ENCODE peak calls at places on chromosomes 6 and 20, in ten cellular contexts. K is K562, R is ovary, B is sigmoid colon, F is PC-9, E is DND-41, Q is esophagus squamous epithelium, N is pancreas, L is adrenal gland, M is left ventricle myocardium inferior. P is an unnamed sample. For H3K4me1, the result is how much of the 10 kb centered on the place peaks cover.

GRCh38 chr20:38685853-38686473 is 38.3 kb upstream of the SLC32A1 start:
- DNase-seq in K (peak), R (no peak), B (no peak), F (no peak), E (peak), Q (no peak), N (no peak), L (peak), M (peak), P (peak)

GRCh38 chr6:130575971-130576370 is 210.2 kb downstream of the TMEM200A start:
- DNase-seq in K (no peak), R (no peak), B (no peak), F (no peak), E (peak), Q (no peak), N (no peak), L (no peak), M (no peak), P (peak)

GRCh38 chr6:43725643-43726580 is 38.3 kb upstream of the MRPS18A start:
- DNase-seq in K (no peak), R (no peak), B (peak), F (no peak), E (no peak), Q (no peak), N (no peak), L (no peak), M (no peak), P (no peak)

GRCh38 chr6:43747734-43748133 is 22.3 kb upstream of the VEGFA start:
- DNase-seq in K (no peak), R (no peak), B (peak), F (no peak), E (no peak), Q (no peak), N (no peak), L (peak), M (no peak), P (no peak)

GRCh38 chr20:10536531-10536930 is 101.4 kb downstream of the SLX4IP start:
- DNase-seq in K (no peak), R (no peak), B (no peak), F (peak), E (peak), Q (no peak), N (peak), L (peak), M (no peak), P (no peak)

GRCh38 chr6:11711644-11711993 is 67.0 kb downstream of the ADTRP start:
- DNase-seq in K (no peak), R (no peak), B (no peak), F (no peak), E (no peak), Q (no peak), N (no peak), L (no peak), M (no peak), P (peak)

GRCh38 chr6:168559574-168560098 is 118.7 kb downstream of the SMOC2 start:
- DNase-seq in K (no peak), R (no peak), B (no peak), F (no peak), E (no peak), Q (no peak), N (no peak), L (no peak), M (no peak), P (no peak)

GRCh38 chr6:112357801-112358200 is 10.7 kb downstream of the RFPL4B start:
- DNase-seq in K (no peak), R (no peak), B (no peak), F (no peak), E (no peak), Q (no peak), N (no peak), L (no peak), M (no peak), P (no peak)

GRCh38 chr6:51118754-51119153 is 300.1 kb downstream of the TFAP2B start:
- DNase-seq in K (no peak), R (no peak), B (no peak), F (no peak), E (no peak), Q (no peak), N (no peak), L (no peak), M (no peak), P (no peak)

GRCh38 chr6:166830185-166830890 is 126.0 kb downstream of the RNASET2 start:
- DNase-seq in K (no peak), R (no peak), B (no peak), F (no peak), E (no peak), Q (no peak), N (no peak), L (no peak), M (no peak), P (no peak)

GRCh38 chr6:158789115-158789917 is 29.9 kb downstream of the EZR start:
- DNase-seq in K (no peak), R (no peak), B (no peak), F (no peak), E (peak), Q (no peak), N (no peak), L (no peak), M (no peak), P (peak)

GRCh38 chr6:52503853-52504777 is 72.7 kb downstream of the TRAM2 start:
- DNase-seq in K (peak), R (no peak), B (peak), F (peak), E (no peak), Q (peak), N (peak), L (peak), M (peak), P (no peak)

GRCh38 chr20:10419550-10420133 is 14.4 kb downstream of the MKKS start:
- DNase-seq in K (no peak), R (no peak), B (no peak), F (peak), E (no peak), Q (no peak), N (no peak), L (no peak), M (no peak), P (no peak)

GRCh38 chr6:2116496-2116895 is 128.9 kb downstream of the GMDS start:
- DNase-seq in K (no peak), R (no peak), B (no peak), F (no peak), E (no peak), Q (no peak), N (no peak), L (no peak), M (no peak), P (no peak)

GRCh38 chr6:164845773-164846172 is 463.6 kb downstream of the C6orf118 start:
- DNase-seq in K (no peak), R (no peak), B (no peak), F (no peak), E (no peak), Q (no peak), N (no peak), L (no peak), M (no peak), P (no peak)

GRCh38 chr6:40715501-40716403 is 128.6 kb upstream of the LRFN2 start:
- DNase-seq in K (peak), R (no peak), B (no peak), F (no peak), E (no peak), Q (no peak), N (no peak), L (no peak), M (peak), P (no peak)

GRCh38 chr6:82331031-82331773 is 32.4 kb upstream of the TPBG start:
- DNase-seq in K (no peak), R (no peak), B (no peak), F (peak), E (no peak), Q (no peak), N (no peak), L (no peak), M (no peak), P (no peak)

GRCh38 chr6:72554203-72554564 is 67.7 kb upstream of the KCNQ5 start:
- DNase-seq in K (no peak), R (no peak), B (no peak), F (no peak), E (no peak), Q (no peak), N (no peak), L (no peak), M (no peak), P (no peak)

GRCh38 chr6:136959471-136959891 is 37.4 kb downstream of the SLC35D3 start:
- DNase-seq in K (no peak), R (no peak), B (no peak), F (no peak), E (no peak), Q (no peak), N (peak), L (no peak), M (no peak), P (no peak)

GRCh38 chr6:27332692-27333641 is 20.9 kb upstream of the POM121L2 start:
- DNase-seq in K (peak), R (peak), B (no peak), F (peak), E (no peak), Q (no peak), N (no peak), L (no peak), M (no peak), P (peak)

GRCh38 chr6:37174515-37175331 is 4.8 kb downstream of the PIM1 start:
- DNase-seq in K (no peak), R (no peak), B (no peak), F (no peak), E (peak), Q (no peak), N (no peak), L (no peak), M (no peak), P (no peak)

GRCh38 chr20:13294522-13294921 is 73.4 kb downstream of the ISM1 start:
- DNase-seq in K (no peak), R (no peak), B (no peak), F (no peak), E (no peak), Q (no peak), N (no peak), L (no peak), M (no peak), P (no peak)

GRCh38 chr6:143583542-143584330 is 72.2 kb upstream of the FUCA2 start:
- DNase-seq in K (no peak), R (no peak), B (no peak), F (no peak), E (no peak), Q (no peak), N (no peak), L (no peak), M (no peak), P (no peak)
- H3K27ac ChIP-seq in K (no peak), R (no peak), B (no peak), F (no peak), E (no peak), Q (no peak), N (no peak), L (no peak), M (no peak), P (no peak)

DNA sequence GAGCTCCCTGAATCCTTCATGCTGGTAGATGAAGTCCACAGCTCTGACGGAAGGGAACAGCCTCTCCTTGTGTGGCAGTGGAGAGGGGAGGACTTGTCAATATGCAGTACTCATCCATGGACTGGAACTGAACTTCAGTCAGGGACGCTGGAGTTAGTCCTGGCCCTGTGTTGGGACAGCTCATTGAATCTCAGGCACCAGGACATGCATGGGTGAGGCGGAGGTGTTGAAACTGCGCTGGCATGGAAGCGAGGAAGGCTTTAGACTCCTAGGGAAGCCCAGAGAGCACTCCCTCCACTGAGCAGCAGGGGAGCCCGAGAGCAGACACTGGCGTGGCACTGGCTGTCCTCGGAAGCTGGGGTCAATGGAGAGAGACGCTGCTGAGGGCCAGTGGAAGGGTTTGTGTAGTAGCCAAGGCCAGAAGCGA is 161.3 kb upstream of the GGTLC1 start:
- DNase-seq in K (peak), R (no peak), B (no peak), F (no peak), E (no peak), Q (no peak), N (peak), L (peak), M (peak), P (no peak)
- H3K4me1 ChIP-seq in K (under half), R (under half), B (under half), F (under half), E (under half), Q (under half), N (under half), L (under half), M (under half), P (under half)

GRCh38 chr20:44521484-44522481 is at the start of gene SERINC3:
- DNase-seq in K (peak), R (peak), B (peak), F (peak), E (peak), Q (peak), N (peak), L (peak), M (peak), P (peak)
- TF ChIP-seq CTCF in K (no peak), R (no peak), B (no peak), F (peak), E (peak), Q (no peak), N (no peak), L (no peak), M (no peak), P (no peak)

DNA sequence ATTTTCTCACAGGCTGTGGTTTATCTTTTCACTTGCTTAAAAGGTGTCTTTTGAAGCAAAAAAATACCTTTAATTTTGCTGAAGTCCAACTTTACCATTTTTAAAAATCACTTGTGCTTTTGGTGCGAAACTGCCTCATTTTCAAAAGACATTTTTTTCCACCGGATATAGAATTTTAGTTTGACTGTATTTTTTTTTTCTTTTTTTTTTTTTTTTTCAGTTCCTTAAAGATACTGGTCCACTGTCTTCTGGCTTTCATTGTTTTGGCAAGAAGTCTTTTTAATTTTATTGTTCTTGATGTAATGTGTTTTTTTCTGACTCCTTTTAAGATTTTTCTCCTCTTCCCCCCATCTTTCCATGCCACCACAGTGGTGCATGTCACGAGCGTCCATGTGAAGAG is 198.2 kb downstream of the ARID1B start:
- DNase-seq in K (no peak), R (no peak), B (no peak), F (no peak), E (no peak), Q (no peak), N (no peak), L (no peak), M (no peak), P (no peak)
- H3K27ac ChIP-seq in K (no peak), R (no peak), B (no peak), F (no peak), E (no peak), Q (no peak), N (no peak), L (no peak), M (no peak), P (no peak)

GRCh38 chr6:149859368-149859767 is 4.8 kb downstream of the LRP11 start:
- DNase-seq in K (no peak), R (no peak), B (no peak), F (peak), E (no peak), Q (no peak), N (no peak), L (no peak), M (no peak), P (no peak)

GRCh38 chr6:149860513-149860833 is 3.7 kb downstream of the LRP11 start:
- DNase-seq in K (no peak), R (no peak), B (no peak), F (no peak), E (no peak), Q (no peak), N (no peak), L (no peak), M (no peak), P (no peak)

GRCh38 chr6:149860834-149861602 is 3.1 kb downstream of the LRP11 start:
- DNase-seq in K (no peak), R (no peak), B (no peak), F (no peak), E (no peak), Q (no peak), N (no peak), L (no peak), M (no peak), P (no peak)

GRCh38 chr6:149861603-149862423 is 2.3 kb downstream of the LRP11 start:
- DNase-seq in K (no peak), R (no peak), B (no peak), F (no peak), E (no peak), Q (no peak), N (no peak), L (no peak), M (no peak), P (no peak)

DNA sequence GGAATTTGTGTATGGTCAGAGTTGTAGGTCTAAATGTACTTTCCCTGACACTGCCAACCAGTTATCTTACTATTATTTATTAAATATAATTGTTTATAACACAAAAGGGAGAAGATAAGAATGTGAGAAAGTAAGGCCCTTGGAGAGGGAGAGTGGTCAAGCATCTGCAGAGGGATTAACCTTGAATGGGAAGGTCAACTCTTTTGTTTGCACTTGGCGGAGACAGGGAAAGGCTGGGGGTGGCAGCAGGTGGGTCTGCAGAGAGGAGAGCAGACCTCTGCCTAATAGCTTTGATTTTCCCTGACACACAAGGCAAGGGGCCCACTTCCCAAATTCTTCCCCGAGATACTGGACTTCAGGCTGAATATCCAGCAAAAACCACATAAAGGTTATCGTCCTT is 4.2 kb downstream of the LRP11 start:
- DNase-seq in K (no peak), R (no peak), B (no peak), F (no peak), E (no peak), Q (no peak), N (no peak), L (no peak), M (no peak), P (no peak)
- H3K4me1 ChIP-seq in K (under half), R (under half), B (under half), F (half or more), E (under half), Q (half or more), N (under half), L (under half), M (half or more), P (under half)

GRCh38 chr20:49786671-49787370 is 25.8 kb upstream of the SLC9A8 start:
- DNase-seq in K (no peak), R (no peak), B (no peak), F (no peak), E (no peak), Q (no peak), N (no peak), L (no peak), M (no peak), P (no peak)
- TF ChIP-seq CTCF in K (peak), R (no peak), B (no peak), F (peak), E (no peak), Q (no peak), N (no peak), L (peak), M (peak), P (no peak)

GRCh38 chr6:31901415-31901952 is 402 bp downstream of the ZBTB12 start:
- DNase-seq in K (peak), R (peak), B (peak), F (no peak), E (peak), Q (no peak), N (peak), L (peak), M (peak), P (peak)
- H3K27ac ChIP-seq in K (peak), R (peak), B (peak), F (peak), E (peak), Q (peak), N (peak), L (peak), M (peak), P (peak)